ENCODE peak calls at places on chromosomes 7 and 10, in seven cellular contexts. D is colonic mucosa, M is psoas muscle, R is fibroblast of lung, U is AG09309, Q is NB4, A is lower lobe of right lung. F is an unnamed sample.

GRCh38 chr7:44145969-44146897 is 5.1 kb upstream of the MYL7 start:
- DNase-seq in M (peak), R (peak), Q (peak), D (peak), U (no peak), A (peak), F (no peak)

GRCh38 chr7:17580141-17580540 is 281.7 kb downstream of the AHR start:
- DNase-seq in U (no peak), Q (no peak), A (no peak), M (no peak), R (peak), D (no peak), F (peak)

GRCh38 chr10:110802551-110803238 is 69.0 kb upstream of the PDCD4 start:
- DNase-seq in Q (peak), U (peak), R (peak), D (peak), M (peak), A (peak), F (peak)

GRCh38 chr7:77707504-77707992 is 11.3 kb downstream of the RSBN1L start:
- DNase-seq in M (no peak), R (no peak), D (no peak), U (no peak), Q (no peak), A (no peak), F (no peak)

GRCh38 chr10:61760943-61761824 is 98.5 kb downstream of the CABCOCO1 start:
- DNase-seq in U (peak), A (no peak), M (no peak), D (no peak), R (peak), Q (no peak), F (peak)

GRCh38 chr7:16915405-16915804 is 33.6 kb upstream of the AGR3 start:
- DNase-seq in A (no peak), U (peak), M (no peak), D (no peak), Q (no peak), R (peak), F (peak)

GRCh38 chr7:37218956-37219355 is 229.7 kb downstream of the ELMO1 start:
- DNase-seq in A (no peak), M (no peak), R (no peak), Q (no peak), U (no peak), D (no peak), F (no peak)

GRCh38 chr10:93030409-93030808 is 30.2 kb upstream of the CYP26C1 start:
- DNase-seq in M (no peak), Q (no peak), U (peak), D (no peak), A (no peak), R (peak), F (peak)

GRCh38 chr7:128883622-128884549 is 21.2 kb downstream of the ATP6V1F start:
- DNase-seq in U (no peak), M (peak), Q (peak), D (peak), R (peak), A (peak), F (no peak)
- TF ChIP-seq CTCF in U (peak), M (peak), Q (peak), D (peak), R (peak), A (peak), F (peak)

GRCh38 chr10:21292763-21293517 is 232.5 kb downstream of the SKIDA1 start:
- DNase-seq in D (peak), A (peak), Q (peak), R (peak), U (peak), M (peak), F (peak)

GRCh38 chr10:21297525-21298383 is 227.7 kb downstream of the SKIDA1 start:
- DNase-seq in A (no peak), Q (peak), D (no peak), M (no peak), U (no peak), R (peak), F (no peak)

GRCh38 chr10:21290499-21291160 is 234.9 kb downstream of the SKIDA1 start:
- DNase-seq in R (no peak), M (no peak), U (no peak), D (no peak), Q (no peak), A (no peak), F (no peak)

GRCh38 chr10:21296575-21297355 is 228.7 kb downstream of the SKIDA1 start:
- DNase-seq in Q (no peak), R (no peak), A (no peak), U (no peak), M (no peak), D (no peak), F (no peak)

GRCh38 chr10:21293518-21294356 is 231.7 kb downstream of the SKIDA1 start:
- DNase-seq in A (no peak), U (no peak), Q (no peak), M (no peak), D (no peak), R (peak), F (no peak)
- H3K4me3 ChIP-seq in A (no peak), U (no peak), Q (no peak), M (peak), D (no peak), R (peak), F (peak)

DNA sequence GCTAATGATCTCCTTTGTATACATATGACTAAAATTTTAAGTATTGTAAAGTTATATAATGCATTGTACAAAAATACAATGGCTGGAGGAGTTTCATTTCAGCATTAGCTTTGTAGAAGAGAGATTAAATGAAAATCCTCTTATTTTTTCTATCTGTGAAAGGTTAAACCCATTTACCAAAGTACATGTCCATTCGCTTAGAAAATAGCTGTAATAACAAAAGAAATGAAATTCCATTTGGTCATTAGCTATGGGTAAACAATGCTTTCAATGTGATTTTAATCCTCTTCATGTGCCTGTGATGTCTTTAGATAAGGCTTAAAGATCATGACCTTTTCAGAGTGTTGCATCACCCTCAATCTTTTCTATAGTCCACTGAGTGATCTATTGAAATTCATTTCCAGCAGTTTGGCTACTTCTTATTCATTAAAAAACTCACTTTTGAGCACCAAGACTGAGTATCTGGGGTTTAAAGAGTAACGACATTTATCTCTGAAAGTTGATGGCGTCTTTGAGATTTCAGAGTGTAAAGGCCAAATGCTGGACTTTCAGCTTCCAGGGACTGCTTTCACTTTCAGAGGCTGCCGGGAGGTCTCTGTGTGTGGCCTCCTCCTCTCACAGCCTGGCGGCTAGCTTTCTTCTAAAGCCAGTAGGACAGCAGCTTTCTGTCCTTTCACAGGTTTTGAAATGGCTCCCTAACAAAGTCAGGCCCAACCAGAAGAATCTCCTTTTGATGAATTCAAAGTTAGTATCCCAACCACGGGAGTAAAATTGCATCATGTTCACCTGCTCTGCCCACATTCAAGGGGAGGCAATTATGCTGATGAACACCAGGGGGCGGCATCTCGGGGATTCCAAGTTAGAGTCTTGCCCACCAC is 701.4 kb upstream of the COBL start:
- DNase-seq in R (no peak), M (no peak), D (peak), Q (peak), A (no peak), U (no peak), F (no peak)
- TF ChIP-seq CTCF in R (peak), M (no peak), D (peak), Q (peak), A (peak), U (no peak), F (no peak)

GRCh38 chr10:84540617-84541288 is 212.4 kb downstream of the CCSER2 start:
- DNase-seq in Q (peak), U (no peak), M (peak), R (peak), A (peak), D (peak), F (no peak)
- H3K4me3 ChIP-seq in Q (no peak), U (peak), M (peak), R (peak), A (peak), D (peak), F (peak)

GRCh38 chr7:14691034-14691433 is 211.5 kb downstream of the DGKB start:
- DNase-seq in D (no peak), Q (no peak), A (no peak), R (no peak), U (no peak), M (no peak), F (no peak)

GRCh38 chr7:14688208-14688607 is 214.3 kb downstream of the DGKB start:
- DNase-seq in D (no peak), U (no peak), M (no peak), R (no peak), Q (no peak), A (no peak), F (no peak)

GRCh38 chr7:14690486-14690885 is 212.1 kb downstream of the DGKB start:
- DNase-seq in R (no peak), U (no peak), A (no peak), Q (no peak), M (no peak), D (no peak), F (no peak)

GRCh38 chr7:14690075-14690474 is 212.5 kb downstream of the DGKB start:
- DNase-seq in Q (peak), M (no peak), R (no peak), U (no peak), A (no peak), D (no peak), F (no peak)

GRCh38 chr7:14691597-14692203 is 210.9 kb downstream of the DGKB start:
- DNase-seq in R (peak), D (peak), M (peak), Q (peak), U (no peak), A (no peak), F (no peak)
- TF ChIP-seq CTCF in R (peak), D (peak), M (peak), Q (peak), U (peak), A (peak), F (peak)

GRCh38 chr7:22724861-22725260 is 2.1 kb upstream of the IL6 start:
- DNase-seq in R (no peak), A (no peak), D (no peak), U (no peak), Q (no peak), M (no peak), F (no peak)

GRCh38 chr7:22725585-22725984 is 1.4 kb upstream of the IL6 start:
- DNase-seq in R (peak), U (no peak), A (no peak), M (no peak), D (no peak), Q (peak), F (no peak)

GRCh38 chr7:22728416-22729029 is 1.5 kb downstream of the IL6 start:
- DNase-seq in M (no peak), A (no peak), R (peak), D (no peak), U (no peak), Q (peak), F (no peak)

GRCh38 chr7:22726849-22727792 is at the start of gene IL6:
- DNase-seq in R (peak), D (peak), A (peak), Q (peak), M (peak), U (peak), F (peak)

GRCh38 chr7:22726345-22726848 is 603 bp upstream of the IL6 start:
- DNase-seq in R (peak), U (no peak), A (peak), M (peak), Q (peak), D (no peak), F (no peak)
- H3K4me3 ChIP-seq in R (peak), U (no peak), A (peak), M (peak), Q (no peak), D (no peak), F (no peak)

DNA sequence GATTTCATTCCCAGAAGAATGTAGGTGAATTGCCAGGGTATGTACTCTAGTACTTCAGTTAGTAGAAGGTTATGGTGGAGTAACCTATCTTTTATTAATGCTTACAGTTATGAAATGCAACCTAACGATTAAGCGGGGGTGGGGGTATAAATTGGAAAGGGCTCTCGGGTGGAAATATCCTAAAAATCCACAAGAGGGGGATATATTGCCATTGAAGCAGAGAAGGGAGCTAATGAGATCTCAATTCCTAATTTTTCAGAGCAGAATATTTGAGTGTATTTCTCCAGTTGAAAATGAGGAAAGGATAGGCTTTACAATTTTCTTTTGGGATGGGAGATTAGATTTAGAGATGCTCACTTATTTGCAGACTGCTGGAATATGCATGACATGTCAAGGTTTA is 90.8 kb downstream of the DNAJB9 start:
- DNase-seq in D (no peak), Q (peak), A (no peak), M (no peak), U (no peak), R (peak), F (no peak)
- TF ChIP-seq CTCF in D (no peak), Q (peak), A (peak), M (no peak), U (peak), R (peak), F (peak)

DNA sequence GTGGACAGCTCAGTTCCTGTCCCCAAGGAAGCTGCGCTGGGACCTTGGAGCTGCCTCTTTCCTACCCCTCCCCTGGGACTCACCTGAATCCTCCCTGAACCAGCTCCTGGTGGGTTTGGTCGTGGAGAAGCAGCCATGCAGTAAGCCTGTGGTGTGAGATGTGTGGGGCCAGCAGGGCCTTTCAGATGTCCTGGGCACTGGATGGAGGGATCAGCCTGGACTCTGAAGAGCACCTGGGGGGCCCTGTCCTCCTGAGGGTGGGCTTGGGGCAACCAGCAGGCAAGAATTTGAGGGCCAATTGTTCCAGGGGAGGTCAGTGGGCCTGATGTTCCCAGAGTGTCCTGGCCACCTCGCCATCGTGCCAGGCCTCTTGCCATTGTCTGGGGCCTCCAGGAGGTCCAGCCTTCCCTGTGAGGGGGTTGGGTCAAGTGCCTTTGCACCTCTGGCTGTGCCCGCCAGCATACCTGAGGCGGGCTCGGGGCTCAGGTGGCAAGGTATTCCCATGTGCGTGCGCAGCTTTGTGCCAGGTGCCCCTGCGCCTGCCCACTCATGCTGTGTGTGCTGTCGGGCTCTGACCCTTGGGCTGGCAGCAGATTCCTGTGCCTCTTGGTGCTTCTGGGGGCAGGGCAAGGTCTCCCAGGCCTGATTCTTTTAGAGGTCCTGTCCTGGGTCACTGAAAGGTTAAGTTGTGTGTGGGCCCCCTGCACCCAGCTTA is 7.3 kb downstream of the TRIM8 start:
- DNase-seq in D (no peak), M (peak), A (no peak), R (no peak), U (no peak), Q (no peak), F (no peak)
- H3K4me3 ChIP-seq in D (no peak), M (no peak), A (no peak), R (no peak), U (no peak), Q (no peak), F (no peak)

DNA sequence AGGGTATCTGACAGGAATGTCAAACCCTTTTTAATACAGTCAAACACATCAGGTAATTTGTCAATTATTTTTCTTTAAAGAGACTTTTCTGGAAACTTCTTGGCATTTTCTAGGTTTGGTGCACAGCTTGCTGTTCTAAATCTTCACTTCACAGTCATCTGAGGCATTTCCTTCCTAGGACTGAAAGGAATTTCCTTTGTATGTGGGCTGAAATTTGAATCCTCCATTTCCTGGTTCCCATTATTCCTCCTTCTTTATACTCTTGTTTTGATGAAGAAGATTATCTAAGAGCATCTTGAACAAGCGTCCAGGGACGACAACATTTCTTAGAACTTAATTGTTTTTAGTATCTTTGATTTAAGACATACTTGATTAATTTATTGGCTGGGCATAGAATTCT is 24.9 kb downstream of the CALD1 start:
- DNase-seq in D (no peak), U (no peak), M (no peak), R (peak), Q (no peak), A (no peak), F (no peak)
- TF ChIP-seq CTCF in D (no peak), U (no peak), M (no peak), R (no peak), Q (no peak), A (no peak), F (no peak)